ENCODE peak calls at places on chromosomes 13 and 19, in nine cellular contexts. S is HCT116; L is psoas muscle; V is esophagus squamous epithelium; G is IMR-90; Q is mammary epithelial cell; C is Panc1; U is CD4-positive, alpha-beta T cell; F is breast epithelium. T is an unnamed sample.

GRCh38 chr13:99421758-99422555 is 79.3 kb upstream of the TM9SF2 start:
- DNase-seq in V (no peak), S (no peak), F (no peak), L (peak; percentile 19), G (no peak), Q (no peak), C (no peak), U (no peak), T (no peak)

GRCh38 chr13:40271931-40272775 is 394.3 kb downstream of the FOXO1 start:
- DNase-seq in L (peak; percentile 84), S (no peak), G (peak; percentile 22), V (no peak), Q (peak; percentile 81), F (peak; percentile 97), U (no peak), C (no peak), T (peak; percentile 48)

GRCh38 chr13:73870970-73871935 is 263.0 kb downstream of the KLF12 start:
- DNase-seq in C (no peak), V (no peak), S (no peak), U (no peak), L (no peak), F (no peak), Q (no peak), G (peak; percentile 96), T (no peak)

GRCh38 chr19:795691-796581 is 1.3 kb upstream of the PTBP1 start:
- DNase-seq in G (no peak), V (no peak), S (no peak), Q (no peak), F (no peak), U (no peak), C (no peak), L (no peak), T (no peak)

GRCh38 chr13:104809483-104809882 is 1726.0 kb downstream of the EFNB2 start:
- DNase-seq in L (no peak), Q (peak; percentile 37), G (no peak), U (no peak), V (no peak), C (no peak), F (peak; percentile 28), S (no peak), T (no peak)

GRCh38 chr13:49366841-49367240 is 77.0 kb downstream of the CAB39L start:
- DNase-seq in U (no peak), Q (no peak), G (peak; percentile 39), L (no peak), V (no peak), S (no peak), F (no peak), C (no peak), T (no peak)

GRCh38 chr19:35843676-35844481 is 8.4 kb downstream of the NPHS1 start:
- DNase-seq in G (no peak), Q (peak; percentile 3), S (peak; percentile 74), F (no peak), U (no peak), V (no peak), L (no peak), C (no peak), T (no peak)

GRCh38 chr13:112071011-112071901 is 4.3 kb downstream of the SOX1 start:
- DNase-seq in U (no peak), L (no peak), C (no peak), F (no peak), S (no peak), V (no peak), Q (no peak), G (no peak), T (no peak)

GRCh38 chr13:26785845-26786630 is 25.5 kb upstream of the GPR12 start:
- DNase-seq in V (no peak), C (no peak), U (no peak), F (no peak), Q (peak; percentile 3), G (no peak), S (no peak), L (peak; percentile 65), T (no peak)

GRCh38 chr13:110340812-110341444 is 33.8 kb downstream of the COL4A2 start:
- DNase-seq in U (peak; percentile 5), C (no peak), L (peak; percentile 87), G (peak; percentile 93), Q (peak; percentile 53), V (no peak), S (no peak), F (peak; percentile 88), T (no peak)

GRCh38 chr13:73792796-73793195 is 341.4 kb downstream of the KLF12 start:
- DNase-seq in F (no peak), L (no peak), C (no peak), V (no peak), Q (no peak), G (no peak), S (no peak), U (no peak), T (no peak)

GRCh38 chr13:32135655-32136054 is 104.1 kb downstream of the FRY start:
- DNase-seq in S (no peak), Q (peak; percentile 30), L (no peak), U (no peak), G (peak; percentile 89), C (no peak), F (no peak), V (no peak), T (no peak)

GRCh38 chr19:53908106-53908932 is 759 bp upstream of the CACNG7 start:
- DNase-seq in L (peak; percentile 59), V (no peak), G (peak; percentile 40), S (no peak), U (no peak), C (no peak), F (no peak), Q (peak; percentile 21), T (no peak)

DNA sequence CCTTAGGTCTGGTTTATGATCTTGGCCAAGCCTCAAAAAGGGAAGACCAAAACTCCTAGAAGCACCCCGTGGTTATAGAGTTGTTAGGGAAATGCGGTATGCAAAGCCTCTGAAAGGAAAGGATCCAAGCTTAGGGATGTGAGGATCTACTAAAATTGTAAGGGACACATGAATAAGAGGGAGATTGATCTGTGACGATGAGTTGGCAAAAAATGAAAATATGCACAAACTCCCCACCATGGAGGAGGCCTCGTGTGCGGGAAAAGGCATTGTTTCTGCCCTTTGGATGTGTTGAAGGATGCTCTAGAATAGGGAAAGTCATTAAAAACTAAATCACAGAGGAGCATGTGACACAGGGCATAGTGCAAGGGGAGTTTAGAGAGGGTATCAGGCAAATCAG is 88.7 kb upstream of the UBL3 start:
- DNase-seq in U (no peak), C (no peak), L (no peak), G (no peak), S (no peak), Q (no peak), V (no peak), F (no peak), T (no peak)
- H3K27ac ChIP-seq in U (no peak overlapping the region), C (no peak overlapping the region), L (no peak overlapping the region), G (no peak overlapping the region), S (no peak overlapping the region), Q (no peak overlapping the region), V (no peak overlapping the region), F (no peak overlapping the region), T (no peak overlapping the region)

DNA sequence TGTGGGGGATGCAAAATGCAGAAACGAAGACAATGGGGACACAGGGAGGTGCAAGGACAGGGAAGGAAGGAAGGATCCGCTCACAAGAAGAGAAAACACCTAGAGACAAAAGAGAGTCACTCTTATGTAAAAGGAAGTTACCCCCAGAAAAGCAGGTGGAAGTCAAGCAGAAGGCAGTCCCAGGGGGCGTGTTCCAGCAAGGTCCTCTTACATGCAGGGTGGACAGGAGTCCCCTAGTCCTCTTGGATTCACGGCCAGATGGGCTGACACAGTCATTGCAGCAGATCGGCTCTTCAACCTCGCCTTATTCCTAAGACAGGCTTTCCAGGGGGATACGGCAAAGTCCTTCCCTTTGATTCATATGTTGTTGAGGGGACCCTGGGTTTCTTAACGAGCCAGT is 83.9 kb upstream of the SPATA13 start:
- DNase-seq in Q (no peak), F (no peak), L (no peak), U (no peak), G (no peak), C (no peak), S (no peak), V (no peak), T (no peak)
- H3K27ac ChIP-seq in Q (no peak overlapping the region), F (no peak overlapping the region), L (no peak overlapping the region), U (no peak overlapping the region), G (no peak overlapping the region), C (no peak overlapping the region), S (no peak overlapping the region), V (no peak overlapping the region), T (no peak overlapping the region)

GRCh38 chr19:39154626-39155100 is 29.1 kb downstream of the PAK4 start:
- DNase-seq in Q (peak; percentile 69), L (no peak), U (no peak), S (peak; percentile 38), G (no peak), F (peak; percentile 85), C (no peak), V (no peak), T (no peak)

GRCh38 chr19:39154084-39154625 is 28.6 kb downstream of the PAK4 start:
- DNase-seq in Q (no peak), F (peak; percentile 40), V (no peak), U (no peak), G (no peak), C (no peak), L (no peak), S (no peak), T (no peak)

GRCh38 chr19:39155741-39156140 is 30.2 kb downstream of the PAK4 start:
- DNase-seq in U (no peak), C (no peak), G (no peak), S (no peak), F (no peak), V (no peak), Q (no peak), L (no peak), T (no peak)

GRCh38 chr19:39156230-39156890 is 30.8 kb downstream of the PAK4 start:
- DNase-seq in F (no peak), G (peak; percentile 29), C (no peak), V (no peak), Q (peak; percentile 15), S (no peak), U (no peak), L (no peak), T (no peak)

GRCh38 chr19:39155114-39155700 is 29.6 kb downstream of the PAK4 start:
- DNase-seq in V (no peak), Q (no peak), C (no peak), U (no peak), G (no peak), S (no peak), F (no peak), L (no peak), T (no peak)
- H3K27ac ChIP-seq in V (peak overlapping the region; percentile 58), Q (no peak overlapping the region), C (no peak overlapping the region), U (no peak overlapping the region), G (no peak overlapping the region), S (peak overlapping the region; percentile 75), F (peak overlapping the region; percentile 84), L (no peak overlapping the region), T (peak overlapping the region; percentile 70)

DNA sequence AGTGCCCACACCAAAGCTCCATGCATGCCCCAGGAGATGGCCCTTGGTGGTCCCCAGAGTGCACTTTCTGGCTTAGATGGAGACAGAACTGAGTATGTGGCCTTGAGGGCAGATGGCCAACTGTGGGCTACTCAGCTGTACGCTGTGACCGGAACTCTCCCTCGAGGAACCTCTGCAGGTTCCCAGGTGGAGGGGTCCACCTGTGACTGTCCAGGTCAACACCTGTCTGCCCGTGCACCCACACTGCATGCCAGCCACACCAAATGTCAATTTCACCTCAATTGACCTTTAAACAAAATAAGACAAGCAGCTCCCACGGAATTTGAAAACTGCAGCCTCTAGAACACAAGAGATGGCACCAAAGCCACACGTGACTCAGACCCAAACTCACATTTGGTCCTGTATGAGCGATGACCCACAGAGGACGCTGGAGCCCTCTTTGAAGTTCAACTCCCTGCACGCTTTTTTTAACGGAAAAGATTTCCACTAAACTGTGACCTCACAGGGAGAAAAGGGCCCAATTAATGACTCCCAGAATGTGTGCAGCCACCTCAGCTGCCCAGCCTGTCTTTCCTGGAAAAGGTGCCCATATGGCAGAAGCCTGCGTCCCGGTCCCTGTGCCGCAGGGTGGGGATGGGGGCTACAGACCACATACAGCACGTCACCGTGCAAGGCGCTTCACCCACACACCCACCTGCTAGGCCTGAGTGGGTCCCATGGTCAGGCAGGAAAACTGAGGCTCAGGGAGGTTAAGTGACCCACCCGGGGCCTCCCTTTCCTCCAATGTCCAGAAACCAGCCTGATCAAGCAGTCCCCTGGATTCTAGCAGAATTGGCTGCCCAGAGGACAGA is 47.7 kb downstream of the KLF2 start:
- DNase-seq in Q (no peak), C (no peak), V (no peak), S (no peak), F (no peak), G (no peak), L (peak; percentile 32), U (no peak), T (no peak)
- H3K27ac ChIP-seq in Q (no peak overlapping the region), C (no peak overlapping the region), V (peak overlapping the region; percentile 79), S (no peak overlapping the region), F (peak overlapping the region; percentile 88), G (no peak overlapping the region), L (peak overlapping the region; percentile 60), U (peak overlapping the region; percentile 97), T (no peak overlapping the region)